ENCODE peak calls at places on chromosomes 1 and 21, in eight cellular contexts. One of them, this sample, is unnamed.

GRCh38 chr21:36069713-36070573 is at the start of gene CBR1:
- DNase-seq in tibial artery: peak; percentile 92
- DNase-seq in body of pancreas: peak; percentile 97
- DNase-seq in aorta: peak; percentile 98
- DNase-seq in tibial nerve: peak; percentile 88
- DNase-seq in transverse colon: peak; percentile 96
- DNase-seq in neural progenitor cell: peak; percentile 72
- DNase-seq in GM23338: peak; percentile 90
- DNase-seq in this sample: peak; percentile 86

GRCh38 chr1:21539933-21540332 is 30.7 kb downstream of the ALPL start:
- DNase-seq in tibial artery: no peak
- DNase-seq in body of pancreas: peak; percentile 10
- DNase-seq in aorta: no peak
- DNase-seq in tibial nerve: no peak
- DNase-seq in transverse colon: peak; percentile 22
- DNase-seq in neural progenitor cell: peak; percentile 63
- DNase-seq in GM23338: peak; percentile 87
- DNase-seq in this sample: no peak

GRCh38 chr1:63892632-63893395 is 119.0 kb downstream of the ROR1 start:
- DNase-seq in tibial artery: peak; percentile 39
- DNase-seq in body of pancreas: no peak
- DNase-seq in aorta: no peak
- DNase-seq in tibial nerve: no peak
- DNase-seq in transverse colon: peak; percentile 26
- DNase-seq in neural progenitor cell: peak; percentile 44
- DNase-seq in GM23338: no peak
- DNase-seq in this sample: no peak

GRCh38 chr1:110210604-110211502 is 739 bp downstream of the KCNC4 start:
- DNase-seq in tibial artery: peak; percentile 47
- DNase-seq in body of pancreas: peak; percentile 62
- DNase-seq in aorta: peak; percentile 86
- DNase-seq in tibial nerve: no peak
- DNase-seq in transverse colon: peak; percentile 68
- DNase-seq in neural progenitor cell: peak; percentile 77
- DNase-seq in GM23338: peak; percentile 64
- DNase-seq in this sample: peak; percentile 68

GRCh38 chr1:41704189-41704588 is 214.5 kb downstream of the HIVEP3 start:
- DNase-seq in tibial artery: no peak
- DNase-seq in body of pancreas: no peak
- DNase-seq in aorta: no peak
- DNase-seq in tibial nerve: no peak
- DNase-seq in transverse colon: no peak
- DNase-seq in neural progenitor cell: peak; percentile 20
- DNase-seq in GM23338: no peak
- DNase-seq in this sample: no peak

GRCh38 chr1:214678386-214678785 is 75.4 kb downstream of the CENPF start:
- DNase-seq in tibial artery: no peak
- DNase-seq in body of pancreas: no peak
- DNase-seq in aorta: no peak
- DNase-seq in tibial nerve: no peak
- DNase-seq in transverse colon: no peak
- DNase-seq in neural progenitor cell: no peak
- DNase-seq in GM23338: no peak
- DNase-seq in this sample: no peak

GRCh38 chr1:40936878-40937484 is 42.5 kb upstream of the CTPS1 start:
- DNase-seq in tibial artery: no peak
- DNase-seq in body of pancreas: no peak
- DNase-seq in aorta: no peak
- DNase-seq in tibial nerve: no peak
- DNase-seq in transverse colon: no peak
- DNase-seq in neural progenitor cell: no peak
- DNase-seq in GM23338: no peak
- DNase-seq in this sample: no peak

GRCh38 chr1:155678027-155678426 is 10.5 kb downstream of the YY1AP1 start:
- DNase-seq in tibial artery: no peak
- DNase-seq in body of pancreas: no peak
- DNase-seq in aorta: no peak
- DNase-seq in tibial nerve: no peak
- DNase-seq in transverse colon: no peak
- DNase-seq in neural progenitor cell: no peak
- DNase-seq in GM23338: no peak
- DNase-seq in this sample: no peak

GRCh38 chr1:150009604-150010387 is 730 bp downstream of the OTUD7B start:
- DNase-seq in tibial artery: peak; percentile 71
- DNase-seq in body of pancreas: peak; percentile 61
- DNase-seq in aorta: peak; percentile 82
- DNase-seq in tibial nerve: no peak
- DNase-seq in transverse colon: peak; percentile 36
- DNase-seq in neural progenitor cell: peak; percentile 67
- DNase-seq in GM23338: peak; percentile 66
- DNase-seq in this sample: peak; percentile 31

GRCh38 chr1:91827094-91828006 is 58.6 kb downstream of the TGFBR3 start:
- DNase-seq in tibial artery: no peak
- DNase-seq in body of pancreas: peak; percentile 79
- DNase-seq in aorta: no peak
- DNase-seq in tibial nerve: no peak
- DNase-seq in transverse colon: peak; percentile 80
- DNase-seq in neural progenitor cell: no peak
- DNase-seq in GM23338: no peak
- DNase-seq in this sample: no peak

GRCh38 chr1:21854751-21855131 is 42.7 kb downstream of the LDLRAD2 start:
- DNase-seq in tibial artery: no peak
- DNase-seq in body of pancreas: no peak
- DNase-seq in aorta: peak; percentile 69
- DNase-seq in tibial nerve: no peak
- DNase-seq in transverse colon: no peak
- DNase-seq in neural progenitor cell: no peak
- DNase-seq in GM23338: no peak
- DNase-seq in this sample: no peak

GRCh38 chr1:58818075-58818474 is 34.2 kb upstream of the JUN start:
- DNase-seq in tibial artery: no peak
- DNase-seq in body of pancreas: no peak
- DNase-seq in aorta: no peak
- DNase-seq in tibial nerve: no peak
- DNase-seq in transverse colon: no peak
- DNase-seq in neural progenitor cell: no peak
- DNase-seq in GM23338: no peak
- DNase-seq in this sample: no peak

GRCh38 chr1:203506821-203507220 is 12.9 kb downstream of the OPTC start:
- DNase-seq in tibial artery: no peak
- DNase-seq in body of pancreas: no peak
- DNase-seq in aorta: peak; percentile 44
- DNase-seq in tibial nerve: no peak
- DNase-seq in transverse colon: no peak
- DNase-seq in neural progenitor cell: no peak
- DNase-seq in GM23338: no peak
- DNase-seq in this sample: no peak

GRCh38 chr1:93615201-93616150 is 66.2 kb downstream of the BCAR3 start:
- DNase-seq in tibial artery: no peak
- DNase-seq in body of pancreas: no peak
- DNase-seq in aorta: no peak
- DNase-seq in tibial nerve: no peak
- DNase-seq in transverse colon: peak; percentile 28
- DNase-seq in neural progenitor cell: no peak
- DNase-seq in GM23338: peak; percentile 76
- DNase-seq in this sample: no peak

GRCh38 chr1:101482306-101482705 is 245.5 kb downstream of the S1PR1 start:
- DNase-seq in tibial artery: no peak
- DNase-seq in body of pancreas: no peak
- DNase-seq in aorta: no peak
- DNase-seq in tibial nerve: no peak
- DNase-seq in transverse colon: no peak
- DNase-seq in neural progenitor cell: no peak
- DNase-seq in GM23338: no peak
- DNase-seq in this sample: no peak

GRCh38 chr1:231214918-231215675 is 25.9 kb upstream of the GNPAT start:
- DNase-seq in tibial artery: no peak
- DNase-seq in body of pancreas: no peak
- DNase-seq in aorta: no peak
- DNase-seq in tibial nerve: no peak
- DNase-seq in transverse colon: no peak
- DNase-seq in neural progenitor cell: no peak
- DNase-seq in GM23338: no peak
- DNase-seq in this sample: no peak

GRCh38 chr1:58887059-58887458 is 103.2 kb upstream of the JUN start:
- DNase-seq in tibial artery: peak; percentile 55
- DNase-seq in body of pancreas: no peak
- DNase-seq in aorta: no peak
- DNase-seq in tibial nerve: no peak
- DNase-seq in transverse colon: no peak
- DNase-seq in neural progenitor cell: no peak
- DNase-seq in GM23338: no peak
- DNase-seq in this sample: no peak

GRCh38 chr21:39095681-39096080 is 87.6 kb downstream of the PSMG1 start:
- DNase-seq in tibial artery: no peak
- DNase-seq in body of pancreas: no peak
- DNase-seq in aorta: peak; percentile 52
- DNase-seq in tibial nerve: no peak
- DNase-seq in transverse colon: no peak
- DNase-seq in neural progenitor cell: no peak
- DNase-seq in GM23338: no peak
- DNase-seq in this sample: no peak
- H3K4me1 ChIP-seq in tibial artery: no peaks in the 10 kb centered on the region
- H3K4me1 ChIP-seq in body of pancreas: no peaks in the 10 kb centered on the region
- H3K4me1 ChIP-seq in aorta: no peaks in the 10 kb centered on the region
- H3K4me1 ChIP-seq in tibial nerve: no peaks in the 10 kb centered on the region
- H3K4me1 ChIP-seq in transverse colon: peaks cover 16% of the 10 kb centered on the region
- H3K4me1 ChIP-seq in neural progenitor cell: peaks cover 22% of the 10 kb centered on the region
- H3K4me1 ChIP-seq in GM23338: no peaks in the 10 kb centered on the region
- H3K4me1 ChIP-seq in this sample: no peaks in the 10 kb centered on the region

GRCh38 chr1:3273447-3273846 is 181.0 kb upstream of the ARHGEF16 start:
- DNase-seq in tibial artery: no peak
- DNase-seq in body of pancreas: no peak
- DNase-seq in aorta: no peak
- DNase-seq in tibial nerve: no peak
- DNase-seq in transverse colon: no peak
- DNase-seq in neural progenitor cell: no peak
- DNase-seq in GM23338: no peak
- DNase-seq in this sample: no peak

GRCh38 chr1:3270403-3271245 is 183.8 kb upstream of the ARHGEF16 start:
- DNase-seq in tibial artery: no peak
- DNase-seq in body of pancreas: peak; percentile 31
- DNase-seq in aorta: no peak
- DNase-seq in tibial nerve: no peak
- DNase-seq in transverse colon: no peak
- DNase-seq in neural progenitor cell: no peak
- DNase-seq in GM23338: no peak
- DNase-seq in this sample: no peak

GRCh38 chr1:3271866-3272265 is 182.6 kb upstream of the ARHGEF16 start:
- DNase-seq in tibial artery: no peak
- DNase-seq in body of pancreas: no peak
- DNase-seq in aorta: no peak
- DNase-seq in tibial nerve: no peak
- DNase-seq in transverse colon: no peak
- DNase-seq in neural progenitor cell: no peak
- DNase-seq in GM23338: no peak
- DNase-seq in this sample: no peak

GRCh38 chr1:3274972-3275371 is 179.5 kb upstream of the ARHGEF16 start:
- DNase-seq in tibial artery: no peak
- DNase-seq in body of pancreas: peak; percentile 59
- DNase-seq in aorta: no peak
- DNase-seq in tibial nerve: no peak
- DNase-seq in transverse colon: no peak
- DNase-seq in neural progenitor cell: no peak
- DNase-seq in GM23338: no peak
- DNase-seq in this sample: no peak

GRCh38 chr1:3272321-3273045 is 182.0 kb upstream of the ARHGEF16 start:
- DNase-seq in tibial artery: no peak
- DNase-seq in body of pancreas: no peak
- DNase-seq in aorta: no peak
- DNase-seq in tibial nerve: no peak
- DNase-seq in transverse colon: no peak
- DNase-seq in neural progenitor cell: no peak
- DNase-seq in GM23338: no peak
- DNase-seq in this sample: no peak
- H3K27me3 ChIP-seq in tibial artery: no peaks in the 10 kb centered on the region
- H3K27me3 ChIP-seq in body of pancreas: no peaks in the 10 kb centered on the region
- H3K27me3 ChIP-seq in aorta: no peaks in the 10 kb centered on the region
- H3K27me3 ChIP-seq in tibial nerve: peaks cover 9% of the 10 kb centered on the region
- H3K27me3 ChIP-seq in transverse colon: no peaks in the 10 kb centered on the region
- H3K27me3 ChIP-seq in neural progenitor cell: no peaks in the 10 kb centered on the region
- H3K27me3 ChIP-seq in GM23338: no peaks in the 10 kb centered on the region
- H3K27me3 ChIP-seq in this sample: no peaks in the 10 kb centered on the region

GRCh38 chr1:15336866-15337265 is 72.8 kb upstream of the EFHD2 start:
- DNase-seq in tibial artery: no peak
- DNase-seq in body of pancreas: no peak
- DNase-seq in aorta: peak; percentile 77
- DNase-seq in tibial nerve: no peak
- DNase-seq in transverse colon: no peak
- DNase-seq in neural progenitor cell: no peak
- DNase-seq in GM23338: no peak
- DNase-seq in this sample: no peak

GRCh38 chr1:15341634-15342375 is 67.9 kb upstream of the EFHD2 start:
- DNase-seq in tibial artery: no peak
- DNase-seq in body of pancreas: no peak
- DNase-seq in aorta: peak; percentile 19
- DNase-seq in tibial nerve: no peak
- DNase-seq in transverse colon: no peak
- DNase-seq in neural progenitor cell: no peak
- DNase-seq in GM23338: no peak
- DNase-seq in this sample: no peak

GRCh38 chr1:15341228-15341627 is 68.5 kb upstream of the EFHD2 start:
- DNase-seq in tibial artery: no peak
- DNase-seq in body of pancreas: no peak
- DNase-seq in aorta: no peak
- DNase-seq in tibial nerve: no peak
- DNase-seq in transverse colon: no peak
- DNase-seq in neural progenitor cell: no peak
- DNase-seq in GM23338: no peak
- DNase-seq in this sample: no peak

GRCh38 chr1:15337656-15338402 is 71.9 kb upstream of the EFHD2 start:
- DNase-seq in tibial artery: peak; percentile 62
- DNase-seq in body of pancreas: no peak
- DNase-seq in aorta: peak; percentile 76
- DNase-seq in tibial nerve: no peak
- DNase-seq in transverse colon: no peak
- DNase-seq in neural progenitor cell: no peak
- DNase-seq in GM23338: no peak
- DNase-seq in this sample: no peak

GRCh38 chr1:15339580-15339979 is 70.1 kb upstream of the EFHD2 start:
- DNase-seq in tibial artery: no peak
- DNase-seq in body of pancreas: no peak
- DNase-seq in aorta: peak; percentile 5
- DNase-seq in tibial nerve: no peak
- DNase-seq in transverse colon: peak; percentile 44
- DNase-seq in neural progenitor cell: no peak
- DNase-seq in GM23338: no peak
- DNase-seq in this sample: no peak
- H3K27ac ChIP-seq in tibial artery: no peak overlapping the region
- H3K27ac ChIP-seq in body of pancreas: no peak overlapping the region
- H3K27ac ChIP-seq in aorta: no peak overlapping the region
- H3K27ac ChIP-seq in tibial nerve: no peak overlapping the region
- H3K27ac ChIP-seq in transverse colon: peak overlapping the region; percentile 87
- H3K27ac ChIP-seq in neural progenitor cell: no peak overlapping the region
- H3K27ac ChIP-seq in GM23338: no peak overlapping the region
- H3K27ac ChIP-seq in this sample: no peak overlapping the region

DNA sequence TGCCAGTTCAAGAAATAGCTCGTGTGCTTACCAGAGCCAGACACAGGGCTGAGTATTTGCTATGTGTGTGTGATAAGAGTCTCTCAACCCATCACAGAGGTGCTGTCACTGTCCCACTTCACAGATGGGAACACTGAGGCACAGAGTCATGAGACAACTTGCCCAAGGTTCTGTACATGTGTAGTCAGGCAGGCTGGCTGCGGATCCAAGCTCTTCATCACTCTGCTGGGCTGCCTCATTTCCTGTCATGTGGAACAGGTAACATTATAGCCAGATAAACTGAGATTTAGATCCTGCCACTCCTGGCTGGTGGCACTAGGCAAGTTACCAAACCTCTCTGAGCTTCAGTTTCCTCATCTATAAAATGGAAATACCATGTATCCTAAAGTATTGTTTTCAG is 77.8 kb downstream of the ITPKB start:
- DNase-seq in tibial artery: no peak
- DNase-seq in body of pancreas: no peak
- DNase-seq in aorta: peak; percentile 32
- DNase-seq in tibial nerve: no peak
- DNase-seq in transverse colon: no peak
- DNase-seq in neural progenitor cell: no peak
- DNase-seq in GM23338: no peak
- DNase-seq in this sample: no peak
- H3K4me1 ChIP-seq in tibial artery: peaks cover 81% of the 10 kb centered on the region
- H3K4me1 ChIP-seq in body of pancreas: peaks cover 75% of the 10 kb centered on the region
- H3K4me1 ChIP-seq in aorta: no peaks in the 10 kb centered on the region
- H3K4me1 ChIP-seq in tibial nerve: peaks cover 4% of the 10 kb centered on the region
- H3K4me1 ChIP-seq in transverse colon: peaks cover 92% of the 10 kb centered on the region
- H3K4me1 ChIP-seq in neural progenitor cell: peaks cover 47% of the 10 kb centered on the region
- H3K4me1 ChIP-seq in GM23338: peaks cover 26% of the 10 kb centered on the region
- H3K4me1 ChIP-seq in this sample: no peaks in the 10 kb centered on the region